ENCODE peak calls at places on chromosomes 11 and 22, in four cellular contexts. M is iPS-NIHi11; Y is Calu3; V is stimulated activated CD4-positive, alpha-beta T cell treated with anti-CD3 and anti-CD28 coated beads, Interleukin-4, amount 100 ng/mL, for 48 hours. B is an unnamed sample.

GRCh38 chr11:6320411-6321207 is at the start of gene CAVIN3:
- DNase-seq in Y (peak; percentile 77), M (peak; percentile 69), V (peak; percentile 88), B (peak; percentile 93)

GRCh38 chr11:65440831-65441499 is 18.4 kb downstream of the NEAT1 start:
- DNase-seq in Y (no peak), V (no peak), M (no peak), B (no peak)

GRCh38 chr11:93532285-93532789 is 10.9 kb downstream of the SMCO4 start:
- DNase-seq in V (no peak), Y (no peak), M (no peak), B (no peak)

GRCh38 chr11:122843281-122844150 is 5.2 kb downstream of the CRTAM start:
- DNase-seq in V (peak; percentile 26), Y (peak; percentile 8), M (no peak), B (peak; percentile 73)

GRCh38 chr11:69498614-69499175 is 17.2 kb downstream of the LINC01488 start:
- DNase-seq in M (no peak), Y (no peak), V (no peak), B (no peak)

GRCh38 chr22:20456064-20456721 is 18.6 kb upstream of the SCARF2 start:
- DNase-seq in V (peak; percentile 67), Y (peak; percentile 76), M (peak; percentile 90), B (peak; percentile 92)

GRCh38 chr11:61325649-61326414 is 7.1 kb downstream of the DDB1 start:
- DNase-seq in V (no peak), Y (no peak), M (no peak), B (no peak)

GRCh38 chr22:39215430-39216142 is 29.2 kb downstream of the PDGFB start:
- DNase-seq in V (no peak), M (peak; percentile 72), Y (no peak), B (peak; percentile 83)

GRCh38 chr11:47216141-47216798 is 1.5 kb downstream of the DDB2 start:
- DNase-seq in V (peak; percentile 73), Y (peak; percentile 73), M (no peak), B (peak; percentile 60)

GRCh38 chr11:76209671-76209955 is 3.3 kb upstream of the WNT11 start:
- DNase-seq in Y (no peak), M (no peak), V (no peak), B (no peak)

GRCh38 chr22:20430101-20430640 is 7.5 kb downstream of the SCARF2 start:
- DNase-seq in Y (no peak), V (no peak), M (no peak), B (no peak)

GRCh38 chr11:111982019-111982464 is 43.2 kb upstream of the DLAT start:
- DNase-seq in Y (peak; percentile 73), V (peak; percentile 48), M (peak; percentile 60), B (peak; percentile 95)

GRCh38 chr11:77374108-77374507 is 72.6 kb upstream of the GDPD4 start:
- DNase-seq in M (no peak), Y (no peak), V (no peak), B (no peak)

GRCh38 chr11:120310875-120311274 is 14.2 kb upstream of the TLCD5 start:
- DNase-seq in Y (no peak), V (no peak), M (no peak), B (no peak)

GRCh38 chr11:95714853-95715776 is 74.5 kb downstream of the FAM76B start:
- DNase-seq in M (no peak), V (no peak), Y (no peak), B (no peak)

GRCh38 chr22:27487600-27488450 is 313.7 kb downstream of the MN1 start:
- DNase-seq in Y (peak; percentile 34), M (no peak), V (no peak), B (no peak)

B was measured in endodermal cell.